ENCODE peak calls at places on chromosomes 16 and 17, in five cellular contexts. D, L, E, Q and U are unnamed samples.
A peak's percentile ranks its signal among the peaks of the same experiment; 100 is the strongest.

GRCh38 chr17:76543482-76544122 is 3.8 kb downstream of the PRCD start:
- DNase-seq in D (no peak), L (no peak), E (no peak), Q (no peak), U (peak; percentile 64)

GRCh38 chr16:10577305-10578202 is 2.8 kb downstream of the EMP2 start:
- DNase-seq in D (no peak), L (no peak), E (no peak), Q (no peak), U (peak; percentile 58)

GRCh38 chr17:64765191-64765889 is 103.2 kb upstream of the SMURF2 start:
- DNase-seq in D (no peak), L (no peak), E (no peak), Q (no peak), U (no peak)

GRCh38 chr16:65681406-65681805 is 559.5 kb upstream of the CDH11 start:
- DNase-seq in D (no peak), L (no peak), E (no peak), Q (no peak), U (no peak)

GRCh38 chr17:76672270-76672851 is 28.8 kb upstream of the ST6GALNAC1 start:
- DNase-seq in D (no peak), L (peak; percentile 81), E (no peak), Q (no peak), U (no peak)

GRCh38 chr17:80779961-80780380 is 211.7 kb upstream of the CHMP6 start:
- DNase-seq in D (no peak), L (no peak), E (no peak), Q (no peak), U (peak; percentile 77)

GRCh38 chr16:11212819-11213196 is 43.2 kb downstream of the SOCS1 start:
- DNase-seq in D (no peak), L (no peak), E (no peak), Q (no peak), U (no peak)

GRCh38 chr17:45160505-45161287 is 979 bp upstream of the HEXIM2 start:
- DNase-seq in D (peak; percentile 85), L (peak; percentile 90), E (no peak), Q (no peak), U (peak; percentile 81)

GRCh38 chr17:74149597-74150427 is 53.7 kb upstream of the RPL38 start:
- DNase-seq in D (no peak), L (no peak), E (no peak), Q (no peak), U (no peak)

GRCh38 chr16:31785126-31785525 is 88.5 kb upstream of the ZNF267 start:
- DNase-seq in D (no peak), L (no peak), E (no peak), Q (no peak), U (no peak)

GRCh38 chr16:19831678-19832077 is 53.0 kb downstream of the GPRC5B start:
- DNase-seq in D (peak; percentile 20), L (no peak), E (no peak), Q (no peak), U (no peak)

GRCh38 chr17:58060596-58061191 is 22.5 kb upstream of the DYNLL2 start:
- DNase-seq in D (no peak), L (no peak), E (no peak), Q (no peak), U (no peak)

GRCh38 chr17:73969956-73970355 is 233.5 kb upstream of the RPL38 start:
- DNase-seq in D (no peak), L (no peak), E (no peak), Q (no peak), U (no peak)

GRCh38 chr16:4071686-4072561 is 44.3 kb downstream of the ADCY9 start:
- DNase-seq in D (no peak), L (no peak), E (no peak), Q (no peak), U (no peak)

GRCh38 chr16:61684566-61684965 is 351.7 kb downstream of the CDH8 start:
- DNase-seq in D (no peak), L (no peak), E (no peak), Q (no peak), U (no peak)

GRCh38 chr16:28180660-28181556 is 30.9 kb downstream of the XPO6 start:
- DNase-seq in D (no peak), L (no peak), E (no peak), Q (no peak), U (no peak)

GRCh38 chr17:50618300-50618699 is 16.4 kb upstream of the ABCC3 start:
- DNase-seq in D (no peak), L (no peak), E (no peak), Q (no peak), U (no peak)

GRCh38 chr17:41415833-41416335 is 8.5 kb downstream of the KRT37 start:
- DNase-seq in D (no peak), L (peak; percentile 93), E (no peak), Q (no peak), U (no peak)

GRCh38 chr16:1474471-1474795 is 395 bp downstream of the CLCN7 start:
- DNase-seq in D (no peak), L (no peak), E (no peak), Q (no peak), U (peak; percentile 70)

GRCh38 chr17:68600123-68600880 is 865 bp downstream of the FAM20A start:
- DNase-seq in D (no peak), L (peak; percentile 59), E (no peak), Q (no peak), U (peak; percentile 78)

GRCh38 chr17:48554412-48555090 is 9.6 kb upstream of the HOXB2 start:
- DNase-seq in D (no peak), L (no peak), E (no peak), Q (no peak), U (no peak)
- TF ChIP-seq YY1 in D (no peak), L (no peak), E (no peak), Q (peak; percentile 8), U (no peak)

GRCh38 chr17:79684132-79684985 is 46.4 kb upstream of the ENPP7 start:
- DNase-seq in D (peak; percentile 36), L (no peak), E (no peak), Q (no peak), U (no peak)
- TF ChIP-seq CHD2 in D (no peak), L (no peak), E (no peak), Q (no peak), U (no peak)

GRCh38 chr16:84268661-84269060 is 26.0 kb upstream of the WFDC1 start:
- DNase-seq in D (no peak), L (no peak), E (no peak), Q (no peak), U (no peak)

GRCh38 chr16:84267380-84267779 is 27.3 kb upstream of the WFDC1 start:
- DNase-seq in D (no peak), L (no peak), E (no peak), Q (no peak), U (no peak)

GRCh38 chr16:84262939-84263338 is 23.1 kb upstream of the KCNG4 start:
- DNase-seq in D (no peak), L (no peak), E (no peak), Q (no peak), U (no peak)

GRCh38 chr16:84268231-84268630 is 26.4 kb upstream of the WFDC1 start:
- DNase-seq in D (no peak), L (no peak), E (no peak), Q (no peak), U (no peak)

DNA sequence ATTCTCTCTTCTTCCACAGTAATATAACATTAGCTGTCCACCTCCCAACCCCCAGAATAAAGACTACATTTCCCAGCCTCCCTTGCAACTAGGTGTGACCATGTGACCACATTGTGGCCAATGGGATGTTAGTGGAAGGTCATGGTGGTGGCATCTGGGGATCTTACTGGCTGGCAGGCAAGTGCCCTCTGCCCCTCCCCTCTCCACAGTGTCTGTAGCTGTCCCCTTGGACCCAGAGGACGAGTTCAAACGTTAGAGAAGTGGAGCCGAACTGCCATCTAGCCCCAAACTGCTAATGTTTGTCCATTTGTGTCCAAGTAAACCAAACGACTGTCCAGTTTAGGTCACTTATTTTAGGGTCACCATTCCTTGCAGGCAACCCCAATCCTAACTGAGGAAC is 26.6 kb upstream of the KCNG4 start:
- DNase-seq in D (peak; percentile 91), L (peak; percentile 90), E (peak; percentile 21), Q (no peak), U (peak; percentile 85)
- TF ChIP-seq YY1 in D (no peak), L (no peak), E (no peak), Q (no peak), U (no peak)

DNA sequence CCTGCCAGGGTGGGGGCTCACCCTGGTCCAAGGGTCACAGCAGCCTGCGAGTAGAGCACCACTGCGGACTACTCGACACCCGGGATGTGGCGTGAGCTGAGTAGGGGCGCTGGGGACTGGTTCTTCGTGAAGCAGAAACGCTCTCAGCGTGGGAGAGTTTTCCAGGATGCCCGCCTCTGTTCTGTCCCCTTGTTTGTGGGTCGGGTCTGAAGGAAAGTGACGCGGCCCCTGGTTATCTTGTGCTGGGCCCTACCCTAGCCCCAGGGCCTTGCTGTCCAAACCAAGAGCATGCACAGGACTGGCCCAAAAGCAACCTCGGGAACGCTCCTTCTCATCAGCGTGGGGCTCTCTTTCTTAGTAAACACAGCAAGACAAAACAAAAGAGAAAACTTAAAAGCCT is 303.3 kb downstream of the IRF8 start:
- DNase-seq in D (no peak), L (no peak), E (no peak), Q (no peak), U (no peak)
- TF ChIP-seq CHD2 in D (no peak), L (no peak), E (no peak), Q (no peak), U (no peak)

GRCh38 chr16:55510185-55510805 is 1.4 kb downstream of the LPCAT2 start:
- DNase-seq in D (no peak), L (no peak), E (no peak), Q (no peak), U (no peak)
- TF ChIP-seq YY1 in D (no peak), L (no peak), E (no peak), Q (no peak), U (no peak)